ENCODE peak calls at places on chromosome 4, in six cellular contexts. O is MCF 10A, D is progenitor cell of endocrine pancreas, W is Peyer's patch, Y is upper lobe of right lung, M is body of pancreas. Q is an unnamed sample.

GRCh38 chr4:7902826-7903225 is 36.8 kb downstream of the AFAP1 start:
- DNase-seq in O (no peak), D (no peak), W (no peak), Y (no peak), M (no peak), Q (no peak)

GRCh38 chr4:833731-834367 is 7.9 kb upstream of the CPLX1 start:
- DNase-seq in O (no peak), D (no peak), W (no peak), Y (peak; percentile 30), M (peak; percentile 4), Q (no peak)

GRCh38 chr4:96227515-96227914 is 387.6 kb downstream of the PDHA2 start:
- DNase-seq in O (no peak), D (no peak), W (no peak), Y (no peak), M (no peak), Q (no peak)

GRCh38 chr4:83536649-83537352 is 893 bp downstream of the GPAT3 start:
- DNase-seq in O (no peak), D (no peak), W (no peak), Y (no peak), M (no peak), Q (no peak)

GRCh38 chr4:1490906-1491629 is 84.8 kb upstream of the NKX1-1 start:
- DNase-seq in O (no peak), D (no peak), W (no peak), Y (peak; percentile 57), M (peak; percentile 9), Q (no peak)

GRCh38 chr4:686371-687040 is 2.4 kb downstream of the SLC49A3 start:
- DNase-seq in O (no peak), D (no peak), W (no peak), Y (peak; percentile 67), M (no peak), Q (peak; percentile 20)

GRCh38 chr4:163482197-163482596 is 8.6 kb upstream of the TKTL2 start:
- DNase-seq in O (no peak), D (no peak), W (no peak), Y (no peak), M (no peak), Q (no peak)

GRCh38 chr4:10281996-10282395 is 165.4 kb upstream of the WDR1 start:
- DNase-seq in O (no peak), D (no peak), W (no peak), Y (no peak), M (no peak), Q (no peak)

GRCh38 chr4:47814896-47815295 is 23.0 kb downstream of the CORIN start:
- DNase-seq in O (no peak), D (no peak), W (no peak), Y (no peak), M (no peak), Q (no peak)

GRCh38 chr4:2930135-2930805 is 32.9 kb downstream of the NOP14 start:
- DNase-seq in O (no peak), D (no peak), W (no peak), Y (peak; percentile 65), M (no peak), Q (no peak)

GRCh38 chr4:169117591-169118081 is 107.6 kb upstream of the CBR4 start:
- DNase-seq in O (no peak), D (no peak), W (no peak), Y (no peak), M (no peak), Q (no peak)

GRCh38 chr4:8176547-8177399 is 18.2 kb upstream of the ABLIM2 start:
- DNase-seq in O (peak; percentile 74), D (peak; percentile 44), W (no peak), Y (peak; percentile 68), M (peak; percentile 70), Q (no peak)

GRCh38 chr4:140252144-140252741 is 98.3 kb upstream of the MAML3 start:
- DNase-seq in O (no peak), D (no peak), W (no peak), Y (peak; percentile 69), M (peak; percentile 47), Q (no peak)

GRCh38 chr4:37767546-37767945 is 58.9 kb upstream of the PGM2 start:
- DNase-seq in O (peak; percentile 64), D (no peak), W (no peak), Y (peak; percentile 83), M (peak; percentile 75), Q (peak; percentile 57)

GRCh38 chr4:65063601-65064000 is 606.7 kb downstream of the EPHA5 start:
- DNase-seq in O (no peak), D (no peak), W (no peak), Y (no peak), M (no peak), Q (no peak)

GRCh38 chr4:30718021-30718888 is 1.9 kb upstream of the PCDH7 start:
- DNase-seq in O (peak; percentile 68), D (peak; percentile 41), W (no peak), Y (no peak), M (no peak), Q (peak; percentile 80)

GRCh38 chr4:82429728-82430192 is 502 bp downstream of the HNRNPDL start:
- DNase-seq in O (no peak), D (no peak), W (no peak), Y (no peak), M (no peak), Q (no peak)

GRCh38 chr4:170697045-170697444 is 607.3 kb upstream of the AADAT start:
- DNase-seq in O (no peak), D (no peak), W (no peak), Y (no peak), M (no peak), Q (no peak)

GRCh38 chr4:39814403-39815185 is 116.7 kb downstream of the UBE2K start:
- DNase-seq in O (peak; percentile 20), D (no peak), W (no peak), Y (no peak), M (no peak), Q (no peak)

GRCh38 chr4:162497564-162498167 is 333.9 kb upstream of the FSTL5 start:
- DNase-seq in O (peak; percentile 66), D (no peak), W (no peak), Y (no peak), M (no peak), Q (no peak)

GRCh38 chr4:164203476-164203875 is 550.5 kb upstream of the SMIM31 start:
- DNase-seq in O (no peak), D (no peak), W (no peak), Y (no peak), M (no peak), Q (no peak)

GRCh38 chr4:164731827-164732474 is 22.0 kb upstream of the SMIM31 start:
- DNase-seq in O (peak; percentile 71), D (peak; percentile 47), W (peak; percentile 19), Y (no peak), M (peak; percentile 26), Q (peak; percentile 72)

DNA sequence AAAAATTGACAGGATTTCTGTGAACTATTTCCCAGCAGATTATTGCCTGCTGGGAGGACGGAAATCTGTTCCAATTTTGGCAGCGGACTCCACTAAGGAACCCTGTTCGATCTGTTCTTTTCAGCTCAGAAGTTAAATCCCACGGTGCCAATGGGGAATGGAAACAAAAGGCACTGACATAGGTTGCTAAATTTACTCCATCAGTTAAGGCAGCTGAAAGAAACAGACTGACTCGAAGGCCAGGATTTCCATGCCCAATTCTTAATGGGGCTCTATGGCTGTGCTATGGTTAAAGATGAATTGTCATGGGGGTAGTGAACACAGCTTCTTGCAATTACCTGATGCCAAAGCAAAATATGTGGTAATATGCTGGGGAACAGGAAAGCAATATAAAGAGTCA is 126.6 kb upstream of the HPGD start:
- DNase-seq in O (no peak), D (no peak), W (no peak), Y (no peak), M (no peak), Q (no peak)
- TF ChIP-seq CTCF in O (no peak), D (no peak), W (no peak), Y (no peak), M (no peak), Q (no peak)

GRCh38 chr4:127997534-127998388 is 32.6 kb downstream of the ABHD18 start:
- DNase-seq in O (peak; percentile 76), D (no peak), W (no peak), Y (no peak), M (peak; percentile 13), Q (no peak)
- TF ChIP-seq CTCF in O (peak; percentile 26), D (no peak), W (no peak), Y (peak; percentile 17), M (peak; percentile 31), Q (no peak)

GRCh38 chr4:76024007-76024406 is 710 bp upstream of the CXCL10 start:
- DNase-seq in O (no peak), D (no peak), W (no peak), Y (no peak), M (no peak), Q (no peak)
- TF ChIP-seq CTCF in O (no peak), D (no peak), W (no peak), Y (no peak), M (no peak), Q (no peak)

DNA sequence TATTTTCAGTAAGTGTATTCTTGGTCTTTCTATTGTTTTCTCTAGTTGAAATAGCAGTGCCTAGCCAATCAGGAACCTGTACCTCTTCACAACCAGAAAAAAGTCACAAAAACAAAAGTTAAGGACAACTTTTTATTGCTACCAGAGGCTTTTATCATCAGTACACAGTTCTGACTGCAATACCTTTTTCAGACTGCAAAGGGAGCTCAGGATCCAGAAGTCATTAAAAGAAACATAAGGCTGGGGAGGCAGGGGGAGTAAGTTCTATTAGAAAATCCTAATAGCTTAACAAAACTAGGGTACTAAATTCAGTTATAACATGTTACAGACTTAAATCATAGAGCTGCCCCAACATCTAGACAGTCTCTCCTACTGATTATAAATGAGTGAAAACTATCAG is 28.8 kb downstream of the CCNI start:
- DNase-seq in O (peak; percentile 18), D (no peak), W (no peak), Y (no peak), M (no peak), Q (no peak)
- TF ChIP-seq CTCF in O (peak; percentile 34), D (peak; percentile 44), W (no peak), Y (peak; percentile 20), M (peak; percentile 14), Q (peak; percentile 33)

Q was measured in mesothelial cell of epicardium.